ENCODE peak calls at places on chromosome X, in five cellular contexts. C is astrocyte, Z is GM23248, V is GM12878, M is HCT116. I is an unnamed sample.

GRCh38 chrX:102154900-102155805 is 624 bp downstream of the BEX5 start:
- DNase-seq in M (no peak), Z (peak; percentile 8), C (no peak), V (no peak), I (peak; percentile 1)

GRCh38 chrX:131316260-131316659 is 27.2 kb upstream of the IGSF1 start:
- DNase-seq in C (no peak), Z (no peak), M (no peak), V (no peak), I (no peak)

GRCh38 chrX:35682481-35682880 is 115.7 kb upstream of the MAGEB16 start:
- DNase-seq in C (no peak), Z (no peak), V (no peak), M (no peak), I (no peak)

GRCh38 chrX:44062842-44063241 is 89.7 kb upstream of the NDP start:
- DNase-seq in C (no peak), M (no peak), V (no peak), Z (peak; percentile 7), I (no peak)

GRCh38 chrX:119602701-119603255 is 3.4 kb downstream of the NKRF start:
- DNase-seq in M (no peak), Z (no peak), V (no peak), C (no peak), I (no peak)

GRCh38 chrX:75968293-75968692 is 183.2 kb upstream of the MAGEE2 start:
- DNase-seq in Z (no peak), C (no peak), M (peak; percentile 15), V (no peak), I (no peak)

GRCh38 chrX:288561-288991 is 7.4 kb downstream of the PLCXD1 start:
- DNase-seq in V (no peak), M (no peak), C (no peak), Z (no peak), I (no peak)

GRCh38 chrX:54045563-54046228 is 1.4 kb upstream of the PHF8 start:
- DNase-seq in V (no peak), M (no peak), Z (no peak), C (no peak), I (peak; percentile 7)

GRCh38 chrX:147912093-147912801 is 528 bp downstream of the FMR1 start:
- DNase-seq in Z (peak; percentile 67), M (no peak), C (peak; percentile 26), V (no peak), I (peak; percentile 53)

GRCh38 chrX:257681-258289 is 23.4 kb upstream of the PLCXD1 start:
- DNase-seq in M (no peak), C (no peak), Z (no peak), V (no peak), I (no peak)

GRCh38 chrX:72048515-72049455 is 82.9 kb downstream of the RTL5 start:
- DNase-seq in Z (no peak), C (no peak), V (no peak), M (no peak), I (no peak)

GRCh38 chrX:44785652-44786051 is 58.2 kb upstream of the DUSP21 start:
- DNase-seq in V (no peak), Z (peak; percentile 93), M (no peak), C (peak; percentile 86), I (no peak)

GRCh38 chrX:13194291-13195103 is 125.4 kb downstream of the ATXN3L start:
- DNase-seq in M (no peak), Z (no peak), C (peak; percentile 40), V (no peak), I (no peak)

GRCh38 chrX:103258275-103258674 is 3.3 kb upstream of the TCEAL8 start:
- DNase-seq in V (no peak), C (no peak), M (no peak), Z (no peak), I (no peak)

GRCh38 chrX:124274438-124275166 is 57.9 kb upstream of the TEX13D start:
- DNase-seq in V (no peak), M (no peak), Z (no peak), C (no peak), I (peak; percentile 9)

GRCh38 chrX:103918584-103919335 is 43.7 kb upstream of the TMSB15B start:
- DNase-seq in C (peak; percentile 66), Z (peak; percentile 74), M (no peak), V (no peak), I (peak; percentile 85)

GRCh38 chrX:132953358-132953757 is 5.1 kb downstream of the HS6ST2 start:
- DNase-seq in C (no peak), M (no peak), V (no peak), Z (no peak), I (peak; percentile 13)

GRCh38 chrX:148658115-148658725 is 157.8 kb downstream of the AFF2 start:
- DNase-seq in V (no peak), C (no peak), Z (peak; percentile 38), M (no peak), I (no peak)

GRCh38 chrX:77431227-77431626 is 16.0 kb upstream of the FGF16 start:
- DNase-seq in V (no peak), C (peak; percentile 58), Z (peak; percentile 72), M (no peak), I (no peak)

GRCh38 chrX:151796576-151796975 is 62.0 kb downstream of the CNGA2 start:
- DNase-seq in C (no peak), V (no peak), Z (no peak), M (no peak), I (no peak)

GRCh38 chrX:102765217-102765616 is 44.7 kb downstream of the GPRASP3 start:
- DNase-seq in Z (peak; percentile 69), V (no peak), C (peak; percentile 65), M (no peak), I (no peak)

GRCh38 chrX:88135735-88136134 is 611.3 kb upstream of the CPXCR1 start:
- DNase-seq in V (no peak), Z (peak; percentile 16), C (no peak), M (no peak), I (no peak)

GRCh38 chrX:47587091-47587891 is 5.1 kb downstream of the TIMP1 start:
- DNase-seq in V (no peak), M (no peak), Z (peak; percentile 47), C (no peak), I (no peak)

GRCh38 chrX:112211459-112211858 is 128.9 kb upstream of the TRPC5 start:
- DNase-seq in C (peak; percentile 54), M (no peak), V (peak; percentile 11), Z (peak; percentile 65), I (no peak)

GRCh38 chrX:2652106-2652505 is 39.0 kb upstream of the CD99 start:
- DNase-seq in V (no peak), C (no peak), Z (no peak), M (no peak), I (peak; percentile 16)

GRCh38 chrX:13110427-13111324 is 66.3 kb upstream of the FAM9C start:
- DNase-seq in V (no peak), Z (peak; percentile 85), M (peak; percentile 33), C (peak; percentile 96), I (no peak)

GRCh38 chrX:12988797-12989196 is 13.9 kb downstream of the TMSB4X start:
- DNase-seq in M (peak; percentile 60), V (no peak), C (peak; percentile 68), Z (peak; percentile 67), I (no peak)

GRCh38 chrX:48779399-48779798 is 7.0 kb upstream of the GATA1 start:
- DNase-seq in Z (no peak), M (no peak), V (no peak), C (no peak), I (peak; percentile 11)

GRCh38 chrX:118347131-118347530 is 1.2 kb downstream of the WDR44 start:
- DNase-seq in Z (peak; percentile 72), V (no peak), M (no peak), C (peak; percentile 67), I (peak; percentile 19)

GRCh38 chrX:101210630-101211029 is 9.0 kb upstream of the DRP2 start:
- DNase-seq in Z (no peak), C (no peak), M (no peak), V (no peak), I (no peak)

GRCh38 chrX:112935029-112935428 is 94.4 kb upstream of the AMOT start:
- DNase-seq in M (no peak), C (no peak), V (no peak), Z (no peak), I (no peak)

GRCh38 chrX:17692709-17693346 is 44.5 kb upstream of the SCML1 start:
- DNase-seq in C (peak; percentile 68), Z (peak; percentile 40), M (no peak), V (no peak), I (peak; percentile 58)

GRCh38 chrX:103356023-103356798 is at the start of gene TCEAL9:
- DNase-seq in V (no peak), C (peak; percentile 74), M (peak; percentile 29), Z (peak; percentile 84), I (peak; percentile 65)

GRCh38 chrX:72169008-72169728 is 12.4 kb upstream of the PIN4 start:
- DNase-seq in V (no peak), M (no peak), Z (peak; percentile 8), C (no peak), I (no peak)

GRCh38 chrX:13899607-13900006 is 82.7 kb upstream of the GPM6B start:
- DNase-seq in M (no peak), C (peak; percentile 86), Z (peak; percentile 86), V (no peak), I (no peak)

GRCh38 chrX:136182394-136182793 is 35.1 kb downstream of the FHL1 start:
- DNase-seq in Z (no peak), V (no peak), M (no peak), C (no peak), I (no peak)

GRCh38 chrX:136179133-136179532 is 31.8 kb downstream of the FHL1 start:
- DNase-seq in C (no peak), M (no peak), V (no peak), Z (no peak), I (no peak)

GRCh38 chrX:136171420-136171819 is 24.1 kb downstream of the FHL1 start:
- DNase-seq in Z (no peak), V (no peak), C (no peak), M (no peak), I (no peak)

GRCh38 chrX:136176399-136176825 is 29.1 kb downstream of the FHL1 start:
- DNase-seq in M (no peak), Z (peak; percentile 82), C (peak; percentile 87), V (no peak), I (no peak)
- H3K4me2 ChIP-seq in M (no peak overlapping the region), Z (peak overlapping the region; percentile 35), C (peak overlapping the region; percentile 76), V (no peak overlapping the region), I (no peak overlapping the region)

GRCh38 chrX:40008841-40009461 is 88.8 kb downstream of the BCOR start:
- DNase-seq in C (no peak), M (no peak), V (no peak), Z (peak; percentile 43), I (peak; percentile 72)
- TF ChIP-seq EZH2 in C (no peak), M (no peak), V (no peak), Z (no peak), I (no peak)

GRCh38 chrX:69285401-69285871 is 120.2 kb upstream of the PJA1 start:
- DNase-seq in C (no peak), M (no peak), V (no peak), Z (peak; percentile 13), I (peak; percentile 35)
- H3K4me2 ChIP-seq in C (peak overlapping the region; percentile 81), M (peak overlapping the region; percentile 55), V (peak overlapping the region; percentile 15), Z (peak overlapping the region; percentile 42), I (peak overlapping the region; percentile 69)

DNA sequence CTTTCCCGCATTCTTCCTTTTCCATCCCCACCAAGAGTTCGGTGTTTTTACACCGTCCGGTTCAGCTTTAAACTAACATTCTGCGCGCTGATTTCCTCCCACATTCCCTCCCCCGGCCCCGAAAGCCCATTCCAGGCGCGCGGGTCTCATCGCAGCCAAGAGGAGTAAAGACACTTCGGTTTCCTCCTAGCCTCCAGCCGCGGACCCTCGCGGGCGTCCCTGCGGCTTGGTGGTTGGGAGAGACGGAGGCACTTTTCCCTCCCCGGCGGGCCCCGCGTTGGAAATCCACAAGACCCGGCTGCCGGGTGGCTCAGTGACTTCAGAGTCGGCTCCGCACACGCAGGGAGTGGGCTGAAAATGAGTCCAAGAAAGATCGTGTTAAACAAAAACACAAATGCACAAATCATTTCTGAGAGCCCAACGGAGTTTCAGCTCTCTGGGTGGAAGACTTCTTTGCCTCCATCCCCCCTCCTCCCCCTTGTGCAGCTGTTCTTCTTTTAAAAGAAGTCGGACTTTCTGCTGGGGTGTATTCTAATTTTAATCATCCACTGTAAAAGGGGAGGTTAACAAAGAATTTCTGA is 2.0 kb upstream of the ARX start:
- DNase-seq in V (no peak), C (no peak), Z (no peak), M (no peak), I (peak; percentile 75)
- TF ChIP-seq EZH2 in V (no peak), C (peak; percentile 91), Z (peak; percentile 30), M (no peak), I (peak; percentile 93)

I was measured in neural progenitor cell.